ENCODE peak calls at places on chromosome 19, in eight cellular contexts. One of them, this sample, is unnamed.

GRCh38 chr19:14782978-14783545 is 4.7 kb upstream of the ADGRE2 start:
- DNase-seq in A549: no peak
- DNase-seq in IMR-90: no peak
- DNase-seq in H1: peak; percentile 22
- DNase-seq in mammary epithelial cell: no peak
- DNase-seq in osteoblast: peak; percentile 19
- DNase-seq in PC-3: no peak
- DNase-seq in HCT116: no peak
- DNase-seq in this sample: no peak

GRCh38 chr19:18097217-18097992 is at the start of gene MAST3:
- DNase-seq in HCT116: peak; percentile 61
- DNase-seq in A549: peak; percentile 71
- DNase-seq in IMR-90: peak; percentile 67
- DNase-seq in osteoblast: peak; percentile 100
- DNase-seq in H1: peak; percentile 93
- DNase-seq in PC-3: peak; percentile 93
- DNase-seq in mammary epithelial cell: peak; percentile 74
- DNase-seq in this sample: peak; percentile 96

GRCh38 chr19:1882089-1882785 is 3.1 kb downstream of the ABHD17A start:
- DNase-seq in A549: no peak
- DNase-seq in PC-3: no peak
- DNase-seq in H1: no peak
- DNase-seq in mammary epithelial cell: no peak
- DNase-seq in HCT116: no peak
- DNase-seq in osteoblast: peak; percentile 72
- DNase-seq in IMR-90: no peak
- DNase-seq in this sample: peak; percentile 79

GRCh38 chr19:489418-490196 is 6.7 kb upstream of the MADCAM1 start:
- DNase-seq in H1: peak; percentile 73
- DNase-seq in mammary epithelial cell: no peak
- DNase-seq in osteoblast: peak; percentile 97
- DNase-seq in A549: no peak
- DNase-seq in PC-3: peak; percentile 13
- DNase-seq in IMR-90: peak; percentile 8
- DNase-seq in HCT116: no peak
- DNase-seq in this sample: peak; percentile 24

GRCh38 chr19:40962460-40962961 is 28.6 kb upstream of the CYP2B6 start:
- DNase-seq in HCT116: no peak
- DNase-seq in A549: no peak
- DNase-seq in IMR-90: no peak
- DNase-seq in mammary epithelial cell: peak; percentile 35
- DNase-seq in PC-3: peak; percentile 92
- DNase-seq in osteoblast: peak; percentile 59
- DNase-seq in H1: no peak
- DNase-seq in this sample: no peak

GRCh38 chr19:47374876-47375693 is 26.0 kb downstream of the DHX34 start:
- DNase-seq in HCT116: no peak
- DNase-seq in PC-3: no peak
- DNase-seq in IMR-90: no peak
- DNase-seq in mammary epithelial cell: no peak
- DNase-seq in H1: no peak
- DNase-seq in A549: no peak
- DNase-seq in osteoblast: peak; percentile 71
- DNase-seq in this sample: no peak

GRCh38 chr19:46288896-46289588 is 7.8 kb upstream of the HIF3A start:
- DNase-seq in osteoblast: peak; percentile 96
- DNase-seq in mammary epithelial cell: peak; percentile 94
- DNase-seq in IMR-90: peak; percentile 82
- DNase-seq in HCT116: no peak
- DNase-seq in PC-3: peak; percentile 90
- DNase-seq in H1: no peak
- DNase-seq in A549: peak; percentile 74
- DNase-seq in this sample: no peak

GRCh38 chr19:2248136-2249009 is 750 bp upstream of the AMH start:
- DNase-seq in HCT116: no peak
- DNase-seq in osteoblast: peak; percentile 80
- DNase-seq in IMR-90: no peak
- DNase-seq in A549: no peak
- DNase-seq in mammary epithelial cell: no peak
- DNase-seq in H1: no peak
- DNase-seq in PC-3: no peak
- DNase-seq in this sample: no peak

GRCh38 chr19:47095707-47096704 is 17.6 kb downstream of the ZC3H4 start:
- DNase-seq in mammary epithelial cell: peak; percentile 93
- DNase-seq in IMR-90: no peak
- DNase-seq in PC-3: peak; percentile 94
- DNase-seq in osteoblast: no peak
- DNase-seq in HCT116: peak; percentile 91
- DNase-seq in A549: peak; percentile 48
- DNase-seq in H1: no peak
- DNase-seq in this sample: no peak

GRCh38 chr19:10419646-10420443 is 493 bp upstream of the PDE4A start:
- DNase-seq in A549: peak; percentile 70
- DNase-seq in PC-3: peak; percentile 42
- DNase-seq in osteoblast: peak; percentile 95
- DNase-seq in HCT116: peak; percentile 84
- DNase-seq in mammary epithelial cell: peak; percentile 51
- DNase-seq in H1: peak; percentile 92
- DNase-seq in IMR-90: peak; percentile 61
- DNase-seq in this sample: peak; percentile 97

GRCh38 chr19:50906217-50906616 is 5.0 kb downstream of the KLK4 start:
- DNase-seq in IMR-90: no peak
- DNase-seq in HCT116: no peak
- DNase-seq in osteoblast: peak; percentile 91
- DNase-seq in PC-3: peak; percentile 73
- DNase-seq in A549: peak; percentile 56
- DNase-seq in H1: peak; percentile 83
- DNase-seq in mammary epithelial cell: no peak
- DNase-seq in this sample: peak; percentile 33

GRCh38 chr19:33998739-33999345 is 173.5 kb upstream of the LSM14A start:
- DNase-seq in A549: peak; percentile 44
- DNase-seq in H1: no peak
- DNase-seq in IMR-90: no peak
- DNase-seq in HCT116: no peak
- DNase-seq in osteoblast: no peak
- DNase-seq in PC-3: peak; percentile 47
- DNase-seq in mammary epithelial cell: no peak
- DNase-seq in this sample: peak; percentile 7

DNA sequence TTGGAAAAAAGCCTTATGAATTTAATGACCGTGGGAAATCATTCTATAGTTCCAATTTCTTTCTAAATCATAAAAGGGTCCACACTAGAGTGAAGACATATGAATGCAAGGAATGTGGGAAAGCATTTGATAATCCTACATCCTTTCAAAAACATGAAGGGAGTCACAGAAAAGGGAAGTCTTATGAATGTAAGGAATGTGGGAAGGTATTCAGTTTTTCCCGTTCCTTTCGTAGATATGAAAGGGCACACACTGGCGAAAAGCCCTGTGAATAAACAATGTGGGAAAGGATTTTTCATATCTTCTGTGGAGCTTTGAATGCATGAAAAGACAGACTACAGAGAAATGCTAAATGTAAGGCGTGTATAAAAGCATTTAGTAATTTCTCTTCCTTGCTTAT is 27.0 kb downstream of the ZNF20 start:
- DNase-seq in PC-3: no peak
- DNase-seq in IMR-90: no peak
- DNase-seq in H1: no peak
- DNase-seq in mammary epithelial cell: no peak
- DNase-seq in HCT116: no peak
- DNase-seq in osteoblast: no peak
- DNase-seq in A549: no peak
- DNase-seq in this sample: no peak
- TF ChIP-seq CTCF in PC-3: no peak
- TF ChIP-seq CTCF in IMR-90: no peak
- TF ChIP-seq CTCF in H1: no peak
- TF ChIP-seq CTCF in mammary epithelial cell: no peak
- TF ChIP-seq CTCF in HCT116: no peak
- TF ChIP-seq CTCF in osteoblast: no peak
- TF ChIP-seq CTCF in A549: no peak
- TF ChIP-seq CTCF in this sample: no peak

GRCh38 chr19:6261883-6262282 is 17.9 kb downstream of the MLLT1 start:
- DNase-seq in IMR-90: no peak
- DNase-seq in osteoblast: peak; percentile 60
- DNase-seq in H1: no peak
- DNase-seq in HCT116: no peak
- DNase-seq in mammary epithelial cell: no peak
- DNase-seq in PC-3: no peak
- DNase-seq in A549: no peak
- DNase-seq in this sample: no peak
- H3K4me2 ChIP-seq in IMR-90: no peak overlapping the region
- H3K4me2 ChIP-seq in osteoblast: no peak overlapping the region
- H3K4me2 ChIP-seq in H1: no peak overlapping the region
- H3K4me2 ChIP-seq in HCT116: no peak overlapping the region
- H3K4me2 ChIP-seq in mammary epithelial cell: no peak overlapping the region
- H3K4me2 ChIP-seq in PC-3: no peak overlapping the region
- H3K4me2 ChIP-seq in A549: no peak overlapping the region
- H3K4me2 ChIP-seq in this sample: no peak overlapping the region

DNA sequence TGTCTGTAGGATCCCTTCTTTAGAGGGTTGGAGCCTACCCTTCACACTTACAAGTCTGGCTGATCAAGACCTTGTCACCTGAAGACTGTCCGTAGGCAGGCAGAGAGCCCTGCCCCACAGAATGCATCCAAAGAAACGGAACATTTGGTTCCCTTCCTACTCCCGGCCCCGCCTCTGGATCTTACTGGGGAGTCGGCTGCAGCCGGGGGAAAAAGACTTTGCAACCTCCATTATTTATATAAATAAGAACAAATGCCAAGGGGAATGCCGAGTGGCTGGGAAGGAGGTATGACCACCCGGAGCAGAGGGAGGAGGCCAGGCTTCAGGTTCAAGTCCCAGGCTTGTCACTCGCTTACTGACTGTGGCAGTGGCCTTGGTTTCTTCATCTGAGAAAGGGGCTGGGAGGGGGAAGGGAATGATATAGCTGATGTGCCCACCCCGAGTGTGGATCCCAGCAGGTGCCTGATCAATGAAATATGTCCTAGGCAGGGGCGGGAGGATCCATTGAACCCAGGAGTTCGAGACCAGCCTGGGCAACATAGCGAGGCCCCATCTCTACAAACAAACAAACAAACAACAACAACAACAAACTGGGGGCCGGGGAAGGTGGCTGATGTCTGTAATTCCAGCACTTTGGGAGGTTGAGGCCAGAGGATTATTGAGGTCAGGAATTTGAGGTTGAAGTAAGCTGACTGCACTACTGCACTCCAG is 48.7 kb downstream of the RFX2 start:
- DNase-seq in A549: no peak
- DNase-seq in HCT116: no peak
- DNase-seq in IMR-90: no peak
- DNase-seq in H1: no peak
- DNase-seq in mammary epithelial cell: no peak
- DNase-seq in osteoblast: no peak
- DNase-seq in PC-3: no peak
- DNase-seq in this sample: no peak
- H3K4me1 ChIP-seq in A549: peaks cover 59% of the 10 kb centered on the region
- H3K4me1 ChIP-seq in HCT116: peaks cover 65% of the 10 kb centered on the region
- H3K4me1 ChIP-seq in IMR-90: peaks cover 25% of the 10 kb centered on the region
- H3K4me1 ChIP-seq in H1: peaks cover 6% of the 10 kb centered on the region
- H3K4me1 ChIP-seq in mammary epithelial cell: peaks cover 84% of the 10 kb centered on the region
- H3K4me1 ChIP-seq in osteoblast: peaks cover 30% of the 10 kb centered on the region
- H3K4me1 ChIP-seq in PC-3: peaks cover 55% of the 10 kb centered on the region
- H3K4me1 ChIP-seq in this sample: no peaks in the 10 kb centered on the region

DNA sequence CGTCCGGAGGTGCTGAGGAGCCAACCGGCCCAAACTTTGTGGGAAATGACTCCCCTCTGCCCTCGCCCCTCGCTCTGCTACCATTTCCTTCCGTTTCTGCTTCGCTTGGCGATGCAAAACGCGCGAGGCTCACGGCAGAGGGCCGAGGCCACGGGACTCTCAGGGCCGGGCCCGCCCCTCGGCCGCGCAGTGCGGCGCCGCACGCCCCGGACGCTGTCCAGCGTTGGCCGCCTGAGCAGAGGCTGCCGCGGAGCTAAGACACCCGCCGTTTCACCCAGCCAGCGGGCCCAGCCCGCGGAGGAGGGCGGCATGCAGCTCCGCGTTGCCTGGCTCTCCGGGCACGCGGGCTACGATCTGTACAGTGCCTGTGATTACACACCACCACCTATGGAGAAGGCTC is 2.1 kb upstream of the ZNF578 start:
- DNase-seq in IMR-90: no peak
- DNase-seq in mammary epithelial cell: no peak
- DNase-seq in PC-3: no peak
- DNase-seq in A549: no peak
- DNase-seq in H1: no peak
- DNase-seq in HCT116: no peak
- DNase-seq in osteoblast: peak; percentile 30
- DNase-seq in this sample: no peak
- TF ChIP-seq CTCF in IMR-90: no peak
- TF ChIP-seq CTCF in mammary epithelial cell: no peak
- TF ChIP-seq CTCF in PC-3: no peak
- TF ChIP-seq CTCF in A549: no peak
- TF ChIP-seq CTCF in H1: no peak
- TF ChIP-seq CTCF in HCT116: no peak
- TF ChIP-seq CTCF in osteoblast: no peak
- TF ChIP-seq CTCF in this sample: no peak

GRCh38 chr19:48631254-48631653 is 5.9 kb downstream of the DBP start:
- DNase-seq in A549: no peak
- DNase-seq in PC-3: no peak
- DNase-seq in HCT116: no peak
- DNase-seq in H1: no peak
- DNase-seq in mammary epithelial cell: no peak
- DNase-seq in osteoblast: peak; percentile 89
- DNase-seq in IMR-90: no peak
- DNase-seq in this sample: no peak

GRCh38 chr19:48629297-48629598 is 7.9 kb downstream of the DBP start:
- DNase-seq in PC-3: no peak
- DNase-seq in osteoblast: no peak
- DNase-seq in mammary epithelial cell: no peak
- DNase-seq in HCT116: no peak
- DNase-seq in A549: no peak
- DNase-seq in H1: no peak
- DNase-seq in IMR-90: no peak
- DNase-seq in this sample: no peak

GRCh38 chr19:48628486-48629296 is 8.5 kb downstream of the DBP start:
- DNase-seq in HCT116: no peak
- DNase-seq in IMR-90: no peak
- DNase-seq in PC-3: no peak
- DNase-seq in mammary epithelial cell: no peak
- DNase-seq in H1: no peak
- DNase-seq in A549: no peak
- DNase-seq in osteoblast: peak; percentile 68
- DNase-seq in this sample: no peak

GRCh38 chr19:48630289-48631036 is 6.7 kb downstream of the DBP start:
- DNase-seq in A549: no peak
- DNase-seq in IMR-90: no peak
- DNase-seq in PC-3: no peak
- DNase-seq in HCT116: no peak
- DNase-seq in H1: peak; percentile 81
- DNase-seq in osteoblast: peak; percentile 83
- DNase-seq in mammary epithelial cell: no peak
- DNase-seq in this sample: no peak

GRCh38 chr19:48629599-48630288 is 7.4 kb downstream of the DBP start:
- DNase-seq in PC-3: no peak
- DNase-seq in HCT116: peak; percentile 96
- DNase-seq in mammary epithelial cell: no peak
- DNase-seq in H1: peak; percentile 100
- DNase-seq in A549: no peak
- DNase-seq in osteoblast: peak; percentile 89
- DNase-seq in IMR-90: no peak
- DNase-seq in this sample: no peak
- H3K4me2 ChIP-seq in PC-3: no peak overlapping the region
- H3K4me2 ChIP-seq in HCT116: peak overlapping the region; percentile 63
- H3K4me2 ChIP-seq in mammary epithelial cell: no peak overlapping the region
- H3K4me2 ChIP-seq in H1: peak overlapping the region; percentile 69
- H3K4me2 ChIP-seq in A549: no peak overlapping the region
- H3K4me2 ChIP-seq in osteoblast: no peak overlapping the region
- H3K4me2 ChIP-seq in IMR-90: no peak overlapping the region
- H3K4me2 ChIP-seq in this sample: no peak overlapping the region

This sample was measured in OCI-LY7.